ENCODE peak calls at places on chromosomes 2 and 18, in five cellular contexts. W, G, P, S and H are unnamed samples.
A peak's percentile ranks its signal among the peaks of the same experiment; 100 is the strongest.

GRCh38 chr2:241795021-241795999 is 13.7 kb upstream of the NEU4 start:
- DNase-seq in W (no peak), G (no peak), P (peak; percentile 6), S (no peak), H (no peak)

GRCh38 chr2:28633739-28634138 is 117.9 kb upstream of the PPP1CB start:
- DNase-seq in S (peak; percentile 87), G (peak; percentile 66), W (no peak), P (no peak), H (no peak)

GRCh38 chr2:1770566-1771380 is 26.5 kb upstream of the PXDN start:
- DNase-seq in P (no peak), W (peak; percentile 28), G (no peak), S (no peak), H (no peak)

GRCh38 chr18:56696966-56697365 is 45.8 kb downstream of the WDR7 start:
- DNase-seq in G (no peak), P (no peak), S (peak; percentile 23), W (no peak), H (no peak)

GRCh38 chr2:134669731-134670669 is 48.8 kb downstream of the TMEM163 start:
- DNase-seq in S (no peak), P (no peak), W (no peak), G (no peak), H (no peak)

GRCh38 chr18:67142604-67143003 is 373.9 kb downstream of the DSEL start:
- DNase-seq in W (no peak), G (no peak), S (no peak), P (no peak), H (no peak)

GRCh38 chr2:134739261-134739878 is 20.6 kb upstream of the TMEM163 start:
- DNase-seq in G (no peak), S (no peak), W (no peak), P (no peak), H (no peak)

GRCh38 chr2:143029141-143029540 is 100.1 kb upstream of the ARHGAP15 start:
- DNase-seq in G (no peak), S (peak; percentile 22), W (no peak), P (no peak), H (no peak)

GRCh38 chr2:179749210-179749609 is 112.2 kb downstream of the ZNF385B start:
- DNase-seq in G (no peak), W (no peak), S (peak; percentile 81), P (no peak), H (no peak)

GRCh38 chr18:66646622-66647021 is 42.7 kb upstream of the CDH19 start:
- DNase-seq in S (peak; percentile 7), G (no peak), P (no peak), W (no peak), H (no peak)

GRCh38 chr2:240519396-240520142 is 38.2 kb downstream of the ANKMY1 start:
- DNase-seq in W (no peak), G (no peak), P (no peak), S (peak; percentile 85), H (no peak)
- H3K4me3 ChIP-seq in W (peak overlapping the region; percentile 42), G (peak overlapping the region; percentile 34), P (peak overlapping the region; percentile 40), S (peak overlapping the region; percentile 41), H (no peak overlapping the region)

DNA sequence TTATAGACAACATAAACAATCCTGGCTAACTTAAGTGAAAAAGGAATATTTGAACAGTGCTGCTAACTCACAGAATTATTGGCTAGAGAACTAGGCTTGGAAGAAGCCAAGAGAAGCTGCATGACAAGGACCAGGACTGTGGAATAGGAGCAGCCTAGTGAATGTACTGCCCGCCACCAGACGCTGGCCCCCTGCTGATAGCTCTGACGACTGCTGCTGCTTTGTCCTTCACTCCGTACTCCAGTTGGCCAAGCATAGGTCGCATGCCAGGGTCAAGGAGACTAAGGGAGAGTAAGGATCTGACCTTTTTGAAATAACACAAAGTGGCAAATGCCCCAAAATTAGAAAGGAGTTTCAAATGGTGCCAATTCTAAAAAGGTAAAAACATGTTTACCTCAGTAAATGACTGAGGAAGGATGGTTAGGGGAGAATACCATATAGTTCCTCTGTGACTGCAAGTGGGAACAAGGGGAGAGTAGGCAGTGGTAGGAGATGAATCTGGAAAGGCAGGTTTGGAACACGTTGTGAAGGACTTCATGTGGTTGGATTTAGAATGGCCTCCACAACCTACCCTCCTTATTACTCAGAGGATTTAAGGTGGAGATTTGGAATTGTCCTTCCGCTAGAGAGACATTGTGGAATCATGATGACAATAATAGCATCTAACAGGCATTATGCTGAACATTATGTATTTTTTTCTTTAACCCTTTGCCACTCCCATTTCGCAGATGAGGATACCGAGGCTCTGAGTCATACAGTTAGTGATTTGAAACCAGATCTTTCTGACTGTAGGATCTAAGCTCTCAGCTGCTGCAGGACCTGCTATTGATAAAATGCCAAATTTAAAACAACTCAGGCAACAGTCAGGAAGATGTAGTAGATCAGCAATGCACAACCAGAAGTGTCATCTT is 19.5 kb downstream of the STRADB start:
- DNase-seq in S (peak; percentile 61), W (no peak), G (no peak), P (peak; percentile 16), H (no peak)
- TF ChIP-seq CTCF in S (no peak), W (no peak), G (no peak), P (peak; percentile 43), H (no peak)

GRCh38 chr2:176186024-176186423 is 2.4 kb upstream of the HOXD1 start:
- DNase-seq in G (no peak), W (no peak), S (no peak), P (no peak), H (no peak)

GRCh38 chr2:176189666-176190641 is 1.5 kb downstream of the HOXD1 start:
- DNase-seq in P (no peak), G (no peak), S (no peak), W (no peak), H (no peak)

GRCh38 chr2:176188218-176188968 is at the start of gene HOXD1:
- DNase-seq in G (no peak), P (no peak), S (peak; percentile 51), W (peak; percentile 82), H (no peak)

GRCh38 chr2:176187306-176188217 is 906 bp upstream of the HOXD1 start:
- DNase-seq in S (peak; percentile 30), G (no peak), P (no peak), W (no peak), H (no peak)

DNA sequence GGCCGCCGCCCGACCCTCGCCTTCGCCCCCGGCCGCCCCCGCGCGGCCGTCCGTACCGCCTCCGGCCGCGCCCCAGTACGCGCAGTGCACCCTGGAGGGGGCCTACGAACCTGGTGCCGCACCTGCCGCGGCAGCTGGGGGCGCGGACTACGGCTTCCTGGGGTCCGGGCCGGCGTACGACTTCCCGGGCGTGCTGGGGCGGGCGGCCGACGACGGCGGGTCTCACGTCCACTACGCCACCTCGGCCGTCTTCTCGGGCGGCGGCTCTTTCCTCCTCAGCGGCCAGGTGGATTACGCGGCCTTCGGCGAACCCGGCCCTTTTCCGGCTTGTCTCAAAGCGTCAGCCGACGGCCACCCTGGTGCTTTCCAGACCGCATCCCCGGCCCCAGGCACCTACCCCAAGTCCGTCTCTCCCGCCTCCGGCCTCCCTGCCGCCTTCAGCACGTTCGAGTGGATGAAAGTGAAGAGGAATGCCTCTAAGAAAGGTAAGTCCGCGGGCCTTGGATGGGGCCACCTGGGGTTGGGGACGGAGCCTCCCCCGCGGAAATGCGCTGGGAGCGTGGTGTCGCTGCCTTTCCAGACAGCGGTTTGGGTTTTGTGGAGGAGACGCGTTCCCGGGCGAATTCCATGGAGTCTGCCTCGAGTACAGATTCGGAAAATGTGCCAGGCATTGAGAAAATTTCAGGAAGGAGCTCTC is 649 bp downstream of the HOXD1 start:
- DNase-seq in S (peak; percentile 26), W (no peak), P (no peak), G (no peak), H (no peak)
- H3K4me3 ChIP-seq in S (peak overlapping the region; percentile 47), W (peak overlapping the region; percentile 73), P (peak overlapping the region; percentile 67), G (peak overlapping the region; percentile 72), H (peak overlapping the region; percentile 85)

GRCh38 chr2:42110974-42111322 is 58.2 kb upstream of the EML4 start:
- DNase-seq in P (no peak), S (no peak), G (no peak), W (no peak), H (no peak)

GRCh38 chr2:42115588-42115987 is 53.6 kb upstream of the EML4 start:
- DNase-seq in S (no peak), P (no peak), G (no peak), W (no peak), H (no peak)

GRCh38 chr2:42110287-42110973 is 58.7 kb upstream of the EML4 start:
- DNase-seq in S (peak; percentile 83), P (no peak), W (no peak), G (no peak), H (no peak)

GRCh38 chr2:42113427-42113826 is 55.7 kb upstream of the EML4 start:
- DNase-seq in P (no peak), S (no peak), G (no peak), W (no peak), H (no peak)

GRCh38 chr2:42112418-42112817 is 56.7 kb upstream of the EML4 start:
- DNase-seq in G (no peak), S (no peak), W (no peak), P (no peak), H (no peak)
- TF ChIP-seq CTCF in G (no peak), S (no peak), W (no peak), P (no peak), H (no peak)